ENCODE peak calls at places on chromosome 6, in four cellular contexts. One of them, this sample, is unnamed.

GRCh38 chr6:51299649-51300380 is 481.1 kb downstream of the TFAP2B start:
- DNase-seq in GM12878: no peak
- DNase-seq in GM12891: no peak
- DNase-seq in HepG2: no peak
- DNase-seq in this sample: no peak

GRCh38 chr6:89044988-89045387 is 35.6 kb upstream of the PNRC1 start:
- DNase-seq in GM12878: no peak
- DNase-seq in GM12891: no peak
- DNase-seq in HepG2: no peak
- DNase-seq in this sample: no peak

GRCh38 chr6:106145741-106146227 is 59.6 kb downstream of the PRDM1 start:
- DNase-seq in GM12878: peak
- DNase-seq in GM12891: no peak
- DNase-seq in HepG2: no peak
- DNase-seq in this sample: no peak

GRCh38 chr6:6771224-6771915 is 182.8 kb downstream of the LY86 start:
- DNase-seq in GM12878: no peak
- DNase-seq in GM12891: no peak
- DNase-seq in HepG2: no peak
- DNase-seq in this sample: no peak

GRCh38 chr6:23841116-23841515 is 284.9 kb upstream of the NRSN1 start:
- DNase-seq in GM12878: no peak
- DNase-seq in GM12891: no peak
- DNase-seq in HepG2: no peak
- DNase-seq in this sample: no peak

GRCh38 chr6:106300944-106301343 is 24.6 kb downstream of the ATG5 start:
- DNase-seq in GM12878: peak
- DNase-seq in GM12891: no peak
- DNase-seq in HepG2: peak
- DNase-seq in this sample: no peak

GRCh38 chr6:151690303-151690702 is 117.2 kb upstream of the ESR1 start:
- DNase-seq in GM12878: peak
- DNase-seq in GM12891: no peak
- DNase-seq in HepG2: no peak
- DNase-seq in this sample: no peak

GRCh38 chr6:160793652-160794051 is 91.6 kb downstream of the PLG start:
- DNase-seq in GM12878: no peak
- DNase-seq in GM12891: no peak
- DNase-seq in HepG2: no peak
- DNase-seq in this sample: no peak

GRCh38 chr6:48098923-48099322 is 12.1 kb downstream of the PTCHD4 start:
- DNase-seq in GM12878: no peak
- DNase-seq in GM12891: no peak
- DNase-seq in HepG2: no peak
- DNase-seq in this sample: no peak

GRCh38 chr6:142367501-142368018 is 65.8 kb downstream of the ADGRG6 start:
- DNase-seq in GM12878: no peak
- DNase-seq in GM12891: no peak
- DNase-seq in HepG2: no peak
- DNase-seq in this sample: no peak

GRCh38 chr6:103085801-103086200 is 1692.3 kb downstream of the GRIK2 start:
- DNase-seq in GM12878: no peak
- DNase-seq in GM12891: no peak
- DNase-seq in HepG2: no peak
- DNase-seq in this sample: no peak

GRCh38 chr6:132968419-132968950 is 154.1 kb downstream of the RPS12 start:
- DNase-seq in GM12878: no peak
- DNase-seq in GM12891: no peak
- DNase-seq in HepG2: no peak
- DNase-seq in this sample: no peak

GRCh38 chr6:23339268-23339667 is 769.9 kb downstream of the HDGFL1 start:
- DNase-seq in GM12878: no peak
- DNase-seq in GM12891: no peak
- DNase-seq in HepG2: no peak
- DNase-seq in this sample: no peak

GRCh38 chr6:136524339-136524935 is 25.8 kb downstream of the MAP7 start:
- DNase-seq in GM12878: no peak
- DNase-seq in GM12891: no peak
- DNase-seq in HepG2: no peak
- DNase-seq in this sample: no peak

GRCh38 chr6:116012471-116012949 is 48.2 kb downstream of the FRK start:
- DNase-seq in GM12878: no peak
- DNase-seq in GM12891: no peak
- DNase-seq in HepG2: peak
- DNase-seq in this sample: no peak

GRCh38 chr6:109094351-109095035 is at the start of gene SESN1:
- DNase-seq in GM12878: peak
- DNase-seq in GM12891: peak
- DNase-seq in HepG2: peak
- DNase-seq in this sample: peak

GRCh38 chr6:109093732-109094131 is 914 bp downstream of the SESN1 start:
- DNase-seq in GM12878: no peak
- DNase-seq in GM12891: no peak
- DNase-seq in HepG2: no peak
- DNase-seq in this sample: no peak

GRCh38 chr6:109095821-109096084 is 446 bp downstream of the CEP57L1 start:
- DNase-seq in GM12878: no peak
- DNase-seq in GM12891: no peak
- DNase-seq in HepG2: peak
- DNase-seq in this sample: no peak

GRCh38 chr6:109096198-109096597 is 891 bp downstream of the CEP57L1 start:
- DNase-seq in GM12878: no peak
- DNase-seq in GM12891: no peak
- DNase-seq in HepG2: no peak
- DNase-seq in this sample: no peak

DNA sequence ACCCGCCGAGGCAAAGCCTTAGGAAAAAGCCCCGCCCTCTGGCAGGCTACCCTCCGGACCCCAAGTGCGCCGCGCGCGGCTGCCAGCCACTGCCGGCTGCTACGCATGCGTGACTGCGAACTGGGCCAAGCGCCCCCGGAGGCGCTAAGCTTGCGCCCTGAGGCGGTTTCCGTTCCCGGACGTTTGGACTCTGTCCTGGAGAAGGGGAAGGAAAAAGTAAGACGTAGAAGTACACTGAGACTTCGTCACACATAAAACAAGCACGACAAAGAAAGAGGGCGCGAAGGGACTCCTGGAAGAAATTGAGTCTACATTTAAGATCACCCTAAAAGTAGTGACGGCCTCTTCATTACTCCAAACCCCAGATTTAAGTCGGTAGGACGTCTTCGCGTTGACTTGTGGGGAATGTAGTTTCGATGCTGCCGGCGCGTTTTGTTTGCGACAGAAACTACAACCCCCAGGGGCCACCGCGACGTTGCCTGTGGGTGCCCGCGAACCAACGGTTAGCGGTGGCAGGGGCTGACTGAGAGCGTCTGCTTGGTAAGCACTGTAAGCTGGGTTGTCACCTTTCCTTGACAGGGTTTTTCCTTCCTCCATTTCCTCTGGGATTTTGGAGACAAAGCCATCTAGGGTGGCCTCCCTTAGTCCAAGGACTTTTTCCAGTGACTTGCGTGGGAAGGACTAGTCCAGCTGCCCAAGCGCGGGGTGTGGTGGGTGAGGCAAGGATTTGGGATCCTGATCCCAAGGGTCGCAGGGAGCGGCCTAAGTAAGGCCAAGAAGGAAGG is at the start of gene CEP57L1:
- DNase-seq in GM12878: peak
- DNase-seq in GM12891: peak
- DNase-seq in HepG2: peak
- DNase-seq in this sample: peak
- TF ChIP-seq POLR2A in GM12878: peak
- TF ChIP-seq POLR2A in GM12891: peak
- TF ChIP-seq POLR2A in HepG2: peak
- TF ChIP-seq POLR2A in this sample: peak

GRCh38 chr6:35586542-35586941 is 73.8 kb upstream of the TULP1 start:
- DNase-seq in GM12878: no peak
- DNase-seq in GM12891: no peak
- DNase-seq in HepG2: no peak
- DNase-seq in this sample: no peak

GRCh38 chr6:35585688-35586087 is 73.0 kb upstream of the TULP1 start:
- DNase-seq in GM12878: no peak
- DNase-seq in GM12891: no peak
- DNase-seq in HepG2: no peak
- DNase-seq in this sample: no peak

GRCh38 chr6:35583893-35584688 is 71.4 kb upstream of the TULP1 start:
- DNase-seq in GM12878: peak
- DNase-seq in GM12891: no peak
- DNase-seq in HepG2: peak
- DNase-seq in this sample: no peak

GRCh38 chr6:35582315-35582714 is 69.6 kb upstream of the TULP1 start:
- DNase-seq in GM12878: no peak
- DNase-seq in GM12891: no peak
- DNase-seq in HepG2: no peak
- DNase-seq in this sample: no peak

DNA sequence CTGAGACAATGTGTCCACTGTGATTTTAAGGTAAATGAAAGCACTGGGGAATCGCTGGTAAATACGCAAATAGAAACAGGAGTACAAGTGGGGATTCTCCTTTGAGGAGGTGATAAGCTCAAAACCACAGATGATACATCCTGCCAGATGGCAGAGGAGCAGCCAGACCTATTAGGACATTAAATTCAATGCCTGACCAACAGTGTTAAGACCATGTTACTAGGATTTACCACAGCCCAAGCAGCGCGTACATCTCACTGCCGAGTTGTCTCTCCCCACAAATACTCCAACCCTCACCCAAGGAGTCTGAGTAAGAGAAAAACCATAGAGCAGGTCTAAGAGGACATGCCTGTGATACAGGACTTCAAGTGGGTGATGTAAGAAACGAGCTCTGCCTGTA is 68.9 kb upstream of the TULP1 start:
- DNase-seq in GM12878: no peak
- DNase-seq in GM12891: no peak
- DNase-seq in HepG2: no peak
- DNase-seq in this sample: no peak
- TF ChIP-seq TAF1 in GM12878: no peak
- TF ChIP-seq TAF1 in GM12891: no peak
- TF ChIP-seq TAF1 in HepG2: no peak
- TF ChIP-seq TAF1 in this sample: no peak

GRCh38 chr6:31197559-31198305 is 27.2 kb upstream of the POU5F1 start:
- DNase-seq in GM12878: peak
- DNase-seq in GM12891: no peak
- DNase-seq in HepG2: peak
- DNase-seq in this sample: no peak
- TF ChIP-seq POLR2AphosphoS5 in GM12878: peak
- TF ChIP-seq POLR2AphosphoS5 in GM12891: peak
- TF ChIP-seq POLR2AphosphoS5 in HepG2: peak
- TF ChIP-seq POLR2AphosphoS5 in this sample: peak

DNA sequence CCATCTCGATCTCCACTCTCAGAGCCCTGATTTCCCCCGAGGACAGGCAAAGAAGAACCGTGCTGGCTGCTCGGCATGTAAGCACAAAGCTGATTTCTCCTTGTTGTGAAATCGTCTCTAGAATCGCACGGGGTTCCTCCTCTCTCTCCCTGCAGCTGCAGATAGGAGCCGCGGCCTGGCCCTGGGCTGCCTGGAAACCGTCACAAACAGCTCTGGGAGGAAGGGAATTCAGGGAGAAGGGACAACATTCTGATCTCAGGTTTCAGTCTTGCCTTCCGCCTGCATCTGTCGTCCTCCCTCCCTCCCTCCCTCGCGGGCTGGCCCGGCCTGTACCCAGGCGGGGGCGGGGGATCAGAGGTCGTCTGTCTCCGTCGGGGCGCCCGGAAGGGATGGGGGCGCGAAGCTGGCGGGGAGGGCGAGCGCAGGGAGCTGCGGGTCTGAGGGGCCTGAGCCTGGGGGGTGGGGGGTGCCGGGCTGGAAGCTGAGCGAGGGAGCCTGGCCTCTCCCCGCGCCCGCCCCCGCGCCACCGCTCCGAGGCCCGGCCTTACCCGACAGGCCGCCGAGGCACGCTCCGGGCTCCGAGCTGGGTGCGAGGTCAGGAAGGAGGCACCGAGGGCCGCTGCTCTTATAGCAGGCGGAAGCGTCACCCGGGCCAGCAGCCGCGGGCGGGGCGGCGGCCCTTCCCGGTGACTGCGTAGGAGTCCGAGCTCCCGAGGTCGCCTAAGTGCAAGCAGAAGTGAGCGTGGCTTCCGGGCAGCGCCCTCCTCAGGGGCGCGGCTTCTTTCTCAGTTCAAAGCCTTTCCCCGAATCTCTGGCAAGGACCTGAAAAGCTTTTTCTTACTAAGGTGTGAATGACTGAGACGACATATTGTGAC is at the start of gene SERPINB1:
- DNase-seq in GM12878: no peak
- DNase-seq in GM12891: peak
- DNase-seq in HepG2: peak
- DNase-seq in this sample: no peak
- TF ChIP-seq POLR2A in GM12878: peak
- TF ChIP-seq POLR2A in GM12891: no peak
- TF ChIP-seq POLR2A in HepG2: peak
- TF ChIP-seq POLR2A in this sample: peak

This sample was measured in GM12892.